ENCODE peak calls at places on chromosome 11, in eight cellular contexts. X, W, O, R, C, D, T and S are unnamed samples.
A peak's percentile ranks its signal among the peaks of the same experiment; 100 is the strongest.

GRCh38 chr11:62708423-62709261 is 1.2 kb downstream of the GNG3 start:
- DNase-seq in X (no peak), T (no peak), R (no peak), W (peak; percentile 38), D (peak; percentile 62), C (no peak), O (no peak), S (peak; percentile 34)

GRCh38 chr11:92596596-92597317 is 372.1 kb downstream of the FAT3 start:
- DNase-seq in D (no peak), T (peak; percentile 24), W (peak; percentile 23), O (no peak), X (no peak), R (no peak), C (no peak), S (peak; percentile 68)

GRCh38 chr11:104104664-104105063 is 59.3 kb downstream of the PDGFD start:
- DNase-seq in C (no peak), X (no peak), D (no peak), W (no peak), T (no peak), O (no peak), R (no peak), S (no peak)

GRCh38 chr11:126637800-126638175 is 282.3 kb downstream of the ST3GAL4 start:
- DNase-seq in X (no peak), T (peak; percentile 99), O (no peak), D (no peak), R (no peak), C (no peak), W (no peak), S (no peak)

GRCh38 chr11:122023614-122024250 is 92.3 kb downstream of the BLID start:
- DNase-seq in C (no peak), O (no peak), T (peak; percentile 35), W (no peak), R (no peak), D (no peak), X (no peak), S (no peak)

GRCh38 chr11:2385156-2386151 is 8.3 kb downstream of the CD81 start:
- DNase-seq in O (no peak), C (no peak), D (no peak), X (no peak), W (no peak), R (no peak), T (no peak), S (no peak)

GRCh38 chr11:112658521-112658920 is 302.7 kb upstream of the NCAM1 start:
- DNase-seq in R (no peak), O (no peak), X (no peak), C (no peak), W (peak; percentile 20), T (no peak), D (no peak), S (peak; percentile 36)

GRCh38 chr11:58059011-58059358 is 28.2 kb downstream of the OR6Q1 start:
- DNase-seq in D (no peak), O (no peak), R (no peak), X (no peak), T (peak; percentile 92), C (no peak), W (peak; percentile 78), S (peak; percentile 78)

GRCh38 chr11:19173964-19174638 is 27.7 kb downstream of the CSRP3 start:
- DNase-seq in W (no peak), C (no peak), X (no peak), R (no peak), O (no peak), T (no peak), D (no peak), S (no peak)

GRCh38 chr11:65920035-65920802 is 993 bp downstream of the DRAP1 start:
- DNase-seq in T (no peak), D (no peak), R (peak; percentile 24), O (no peak), C (no peak), W (no peak), X (no peak), S (no peak)

GRCh38 chr11:36210529-36210928 is 78.7 kb downstream of the COMMD9 start:
- DNase-seq in T (no peak), O (no peak), C (no peak), X (no peak), D (no peak), R (no peak), W (peak; percentile 84), S (peak; percentile 73)

GRCh38 chr11:66285250-66285947 is 3.5 kb downstream of the YIF1A start:
- DNase-seq in W (no peak), X (no peak), O (no peak), C (no peak), T (no peak), D (no peak), R (no peak), S (no peak)

GRCh38 chr11:32173435-32173834 is 82.6 kb downstream of the RCN1 start:
- DNase-seq in X (no peak), C (peak; percentile 52), R (peak; percentile 48), D (peak; percentile 80), W (peak; percentile 43), O (peak; percentile 39), T (peak; percentile 77), S (peak; percentile 32)

GRCh38 chr11:93844568-93844967 is 5.8 kb downstream of the VSTM5 start:
- DNase-seq in W (peak; percentile 46), R (no peak), T (no peak), C (no peak), O (no peak), X (no peak), D (no peak), S (peak; percentile 27)

GRCh38 chr11:3217751-3218482 is 696 bp downstream of the MRGPRG start:
- DNase-seq in T (no peak), X (no peak), W (no peak), D (no peak), C (peak; percentile 49), O (no peak), R (peak; percentile 11), S (no peak)